ENCODE peak calls at places on chromosomes 2 and 18, in four cellular contexts. Y is breast epithelium, I is ovary, Z is right lobe of liver. P is an unnamed sample. For H3K4me1, the result is how much of the 10 kb centered on the place peaks cover.

GRCh38 chr2:62199392-62200125 is 3.6 kb downstream of the B3GNT2 start:
- DNase-seq in Y (no peak), I (no peak), Z (no peak), P (no peak)

GRCh38 chr18:2589345-2590060 is 18.1 kb downstream of the NDC80 start:
- DNase-seq in Y (no peak), I (no peak), Z (no peak), P (no peak)

GRCh38 chr2:105397025-105397722 is 1.7 kb downstream of the FHL2 start:
- DNase-seq in Y (no peak), I (no peak), Z (no peak), P (no peak)

GRCh38 chr2:174901075-174901474 is 104.1 kb downstream of the CHN1 start:
- DNase-seq in Y (no peak), I (no peak), Z (no peak), P (no peak)

GRCh38 chr2:2667690-2668089 is 336.6 kb upstream of the MYT1L start:
- DNase-seq in Y (no peak), I (no peak), Z (no peak), P (no peak)

GRCh38 chr2:48424356-48424755 is 105.6 kb upstream of the STON1 start:
- DNase-seq in Y (no peak), I (no peak), Z (no peak), P (no peak)

GRCh38 chr2:119219873-119220272 is 3.8 kb upstream of the STEAP3 start:
- DNase-seq in Y (no peak), I (no peak), Z (no peak), P (no peak)

GRCh38 chr2:168119519-168120141 is 127.8 kb downstream of the STK39 start:
- DNase-seq in Y (no peak), I (no peak), Z (no peak), P (peak)

GRCh38 chr2:33210626-33211025 is 263.9 kb downstream of the LTBP1 start:
- DNase-seq in Y (no peak), I (no peak), Z (no peak), P (no peak)
- TF ChIP-seq POLR2A in Y (no peak), I (no peak), Z (no peak), P (no peak)

GRCh38 chr2:218996937-218997336 is 3.7 kb upstream of the CRYBA2 start:
- DNase-seq in Y (no peak), I (no peak), Z (peak), P (peak)
- H3K4me1 ChIP-seq in Y (under half), I (under half), Z (under half), P (under half)

DNA sequence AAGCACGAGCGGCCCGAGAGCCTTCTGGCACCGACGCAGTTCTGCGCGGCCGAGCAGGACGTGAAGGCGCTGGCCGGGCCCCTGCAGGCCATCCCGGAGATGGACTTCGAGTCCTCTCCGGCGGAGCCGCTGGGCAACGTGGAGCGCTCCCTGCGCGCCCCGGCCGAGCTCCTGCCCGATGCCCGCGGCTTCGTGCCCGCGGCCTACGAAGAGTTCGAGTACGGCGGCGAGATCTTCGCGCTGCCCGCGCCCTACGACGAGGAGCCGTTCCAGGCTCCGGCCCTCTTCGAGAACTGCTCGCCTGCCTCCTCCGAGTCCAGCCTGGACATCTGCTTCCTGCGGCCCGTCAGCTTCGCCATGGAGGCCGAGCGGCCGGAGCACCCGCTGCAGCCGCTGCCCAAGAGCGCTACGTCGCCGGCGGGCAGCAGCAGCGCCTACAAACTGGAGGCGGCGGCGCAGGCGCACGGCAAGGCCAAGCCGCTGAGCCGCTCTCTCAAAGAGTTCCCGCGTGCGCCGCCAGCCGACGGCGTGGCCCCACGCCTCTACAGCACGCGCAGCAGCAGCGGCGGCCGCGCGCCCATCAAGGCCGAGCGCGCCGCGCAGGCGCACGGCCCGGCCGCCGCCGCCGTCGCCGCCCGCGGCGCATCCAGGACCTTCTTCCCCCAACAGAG is 70.4 kb downstream of the ARHGEF33 start:
- DNase-seq in Y (peak), I (peak), Z (peak), P (peak)
- TF ChIP-seq CTCF in Y (no peak), I (no peak), Z (no peak), P (no peak)

GRCh38 chr2:99822487-99823218 is 319.7 kb downstream of the AFF3 start:
- DNase-seq in Y (no peak), I (no peak), Z (no peak), P (no peak)
- TF ChIP-seq POLR2A in Y (no peak), I (no peak), Z (no peak), P (no peak)

GRCh38 chr2:69588945-69589344 is 54.6 kb downstream of the AAK1 start:
- DNase-seq in Y (no peak), I (no peak), Z (no peak), P (no peak)
- H3K4me1 ChIP-seq in Y (under half), I (under half), Z (under half), P (under half)

GRCh38 chr2:121688820-121689219 is 39.6 kb upstream of the CLASP1 start:
- DNase-seq in Y (no peak), I (no peak), Z (no peak), P (no peak)

GRCh38 chr2:121690095-121690494 is 40.8 kb upstream of the CLASP1 start:
- DNase-seq in Y (no peak), I (no peak), Z (no peak), P (no peak)

GRCh38 chr2:121694398-121695178 is 42.1 kb downstream of the NIFK start:
- DNase-seq in Y (no peak), I (no peak), Z (no peak), P (no peak)

GRCh38 chr2:121686218-121686617 is 37.0 kb upstream of the CLASP1 start:
- DNase-seq in Y (no peak), I (no peak), Z (no peak), P (no peak)

DNA sequence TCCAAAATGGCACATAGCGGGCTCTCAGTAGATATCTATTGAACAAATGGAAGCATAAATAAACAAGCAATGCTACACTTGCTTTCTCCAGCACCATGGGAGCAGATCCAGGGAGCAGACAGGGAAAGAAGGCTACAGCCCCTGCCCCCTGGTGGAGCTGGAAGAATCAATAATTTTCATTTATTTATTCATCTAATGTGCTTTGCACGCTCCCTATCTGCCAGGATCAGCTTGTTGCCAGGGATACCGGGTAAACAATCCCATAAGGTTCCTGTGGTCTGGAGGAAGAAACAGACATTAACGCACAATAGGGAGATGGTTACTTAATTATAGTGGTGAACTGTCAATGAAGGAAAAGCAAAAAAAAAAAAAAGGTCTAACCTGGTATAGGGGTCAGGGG is 40.1 kb upstream of the CLASP1 start:
- DNase-seq in Y (no peak), I (no peak), Z (no peak), P (peak)
- TF ChIP-seq CTCF in Y (no peak), I (no peak), Z (peak), P (peak)

GRCh38 chr2:231785413-231785812 is 832 bp upstream of the COPS7B start:
- DNase-seq in Y (no peak), I (no peak), Z (no peak), P (no peak)

GRCh38 chr2:231785822-231786176 is 446 bp upstream of the COPS7B start:
- DNase-seq in Y (no peak), I (no peak), Z (no peak), P (no peak)

GRCh38 chr2:231781798-231782726 is 980 bp upstream of the PDE6D start:
- DNase-seq in Y (no peak), I (no peak), Z (peak), P (peak)

GRCh38 chr2:231780123-231780908 is 766 bp downstream of the PDE6D start:
- DNase-seq in Y (no peak), I (peak), Z (peak), P (no peak)

GRCh38 chr2:231780909-231781797 is at the start of gene PDE6D:
- DNase-seq in Y (peak), I (peak), Z (peak), P (peak)
- TF ChIP-seq POLR2A in Y (peak), I (peak), Z (peak), P (peak)

GRCh38 chr2:20638646-20639430 is 12.1 kb downstream of the HS1BP3 start:
- DNase-seq in Y (no peak), I (no peak), Z (no peak), P (no peak)

GRCh38 chr2:20641123-20641985 is 9.5 kb downstream of the HS1BP3 start:
- DNase-seq in Y (no peak), I (no peak), Z (no peak), P (no peak)

GRCh38 chr2:20643060-20643459 is 7.8 kb downstream of the HS1BP3 start:
- DNase-seq in Y (no peak), I (no peak), Z (no peak), P (no peak)

GRCh38 chr2:20642026-20642971 is 8.6 kb downstream of the HS1BP3 start:
- DNase-seq in Y (peak), I (peak), Z (peak), P (peak)

DNA sequence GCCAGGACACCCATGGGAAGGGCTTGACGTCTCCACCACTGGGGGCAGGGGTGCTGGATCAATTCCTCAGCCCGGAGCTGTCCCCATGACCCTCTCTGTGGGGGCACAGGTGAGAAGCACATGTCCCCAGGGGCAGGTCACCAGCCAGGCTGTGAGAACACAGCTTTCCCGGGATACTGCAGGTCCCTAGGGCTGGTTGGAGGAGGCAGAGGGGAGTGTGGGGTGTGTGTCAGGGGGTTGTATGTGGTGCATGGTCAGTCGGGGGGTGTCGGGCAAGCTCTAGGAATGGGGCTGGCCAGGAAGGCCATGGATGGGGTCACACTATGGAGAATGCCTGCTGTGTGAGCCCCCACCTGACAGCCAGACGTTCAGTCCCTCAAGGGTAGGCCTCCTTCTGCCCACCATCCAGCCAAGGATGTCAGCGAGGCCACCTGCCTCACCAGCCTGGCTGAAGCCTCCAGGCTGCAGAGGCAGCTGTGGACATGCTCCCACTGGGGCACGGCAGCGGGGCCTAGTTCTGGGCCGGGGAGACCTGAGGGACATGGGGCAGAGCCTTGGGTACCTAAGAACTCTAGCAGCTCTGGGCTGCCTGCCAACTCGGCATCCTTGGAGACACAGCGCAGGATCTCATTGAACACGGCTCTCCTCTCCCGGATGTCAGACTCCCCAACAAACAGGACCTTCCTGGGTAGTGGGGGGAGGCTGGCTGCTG is 10.3 kb downstream of the HS1BP3 start:
- DNase-seq in Y (no peak), I (peak), Z (no peak), P (no peak)
- H3K4me1 ChIP-seq in Y (under half), I (under half), Z (under half), P (under half)

GRCh38 chr2:54274781-54275242 is 18.8 kb upstream of the TSPYL6 start:
- DNase-seq in Y (no peak), I (no peak), Z (no peak), P (no peak)

GRCh38 chr2:54275541-54275940 is 19.5 kb upstream of the TSPYL6 start:
- DNase-seq in Y (no peak), I (no peak), Z (no peak), P (no peak)

GRCh38 chr2:54284801-54285200 is 28.8 kb upstream of the TSPYL6 start:
- DNase-seq in Y (no peak), I (no peak), Z (no peak), P (no peak)

GRCh38 chr2:54279385-54279784 is 23.4 kb upstream of the TSPYL6 start:
- DNase-seq in Y (no peak), I (no peak), Z (no peak), P (no peak)
- TF ChIP-seq CTCF in Y (no peak), I (no peak), Z (no peak), P (no peak)

GRCh38 chr2:188503975-188504374 is 212.3 kb downstream of the GULP1 start:
- DNase-seq in Y (no peak), I (no peak), Z (no peak), P (no peak)
- TF ChIP-seq POLR2A in Y (no peak), I (no peak), Z (no peak), P (no peak)